ENCODE peak calls at places on chromosome 7, in six cellular contexts. One of them, this sample, is unnamed.

GRCh38 chr7:9082203-9082602 is 648.8 kb downstream of the NXPH1 start:
- DNase-seq in GM10248: no peak
- DNase-seq in neural crest cell: no peak
- DNase-seq in CD8-positive, alpha-beta T cell: no peak
- DNase-seq in B cell: no peak
- DNase-seq in BE2C: no peak
- DNase-seq in this sample: no peak

GRCh38 chr7:129748710-129749109 is 137.2 kb downstream of the NRF1 start:
- DNase-seq in GM10248: no peak
- DNase-seq in CD8-positive, alpha-beta T cell: no peak
- DNase-seq in neural crest cell: no peak
- DNase-seq in B cell: no peak
- DNase-seq in BE2C: no peak
- DNase-seq in this sample: no peak

GRCh38 chr7:6248581-6248980 is 23.8 kb downstream of the CYTH3 start:
- DNase-seq in B cell: no peak
- DNase-seq in BE2C: no peak
- DNase-seq in CD8-positive, alpha-beta T cell: no peak
- DNase-seq in GM10248: no peak
- DNase-seq in neural crest cell: no peak
- DNase-seq in this sample: no peak

GRCh38 chr7:6448943-6449543 is 1.3 kb upstream of the DAGLB start:
- DNase-seq in GM10248: no peak
- DNase-seq in neural crest cell: no peak
- DNase-seq in B cell: no peak
- DNase-seq in BE2C: no peak
- DNase-seq in CD8-positive, alpha-beta T cell: no peak
- DNase-seq in this sample: no peak

GRCh38 chr7:117229350-117229749 is 93.5 kb downstream of the WNT2 start:
- DNase-seq in B cell: no peak
- DNase-seq in GM10248: no peak
- DNase-seq in neural crest cell: no peak
- DNase-seq in BE2C: no peak
- DNase-seq in CD8-positive, alpha-beta T cell: no peak
- DNase-seq in this sample: no peak

GRCh38 chr7:44387427-44387826 is 62.0 kb upstream of the CAMK2B start:
- DNase-seq in CD8-positive, alpha-beta T cell: no peak
- DNase-seq in B cell: no peak
- DNase-seq in BE2C: no peak
- DNase-seq in neural crest cell: no peak
- DNase-seq in GM10248: no peak
- DNase-seq in this sample: no peak

GRCh38 chr7:114879554-114879953 is 42.3 kb upstream of the MDFIC start:
- DNase-seq in B cell: no peak
- DNase-seq in CD8-positive, alpha-beta T cell: no peak
- DNase-seq in BE2C: no peak
- DNase-seq in neural crest cell: no peak
- DNase-seq in GM10248: no peak
- DNase-seq in this sample: no peak

GRCh38 chr7:11192506-11192905 is 218.8 kb downstream of the PHF14 start:
- DNase-seq in B cell: no peak
- DNase-seq in neural crest cell: no peak
- DNase-seq in GM10248: no peak
- DNase-seq in BE2C: no peak
- DNase-seq in CD8-positive, alpha-beta T cell: no peak
- DNase-seq in this sample: no peak

GRCh38 chr7:503575-504111 is 16.0 kb downstream of the PDGFA start:
- DNase-seq in GM10248: no peak
- DNase-seq in BE2C: no peak
- DNase-seq in neural crest cell: no peak
- DNase-seq in CD8-positive, alpha-beta T cell: no peak
- DNase-seq in B cell: no peak
- DNase-seq in this sample: no peak

GRCh38 chr7:46170021-46170420 is 248.9 kb upstream of the IGFBP3 start:
- DNase-seq in CD8-positive, alpha-beta T cell: no peak
- DNase-seq in neural crest cell: no peak
- DNase-seq in B cell: no peak
- DNase-seq in GM10248: no peak
- DNase-seq in BE2C: no peak
- DNase-seq in this sample: no peak

GRCh38 chr7:128672927-128673517 is 930 bp downstream of the GARIN1A start:
- DNase-seq in CD8-positive, alpha-beta T cell: no peak
- DNase-seq in B cell: no peak
- DNase-seq in neural crest cell: peak
- DNase-seq in BE2C: peak
- DNase-seq in GM10248: peak
- DNase-seq in this sample: peak

GRCh38 chr7:36967387-36967786 is 243.1 kb upstream of the AOAH start:
- DNase-seq in BE2C: peak
- DNase-seq in B cell: no peak
- DNase-seq in neural crest cell: peak
- DNase-seq in CD8-positive, alpha-beta T cell: no peak
- DNase-seq in GM10248: peak
- DNase-seq in this sample: peak

GRCh38 chr7:77239471-77239870 is 39.9 kb upstream of the FGL2 start:
- DNase-seq in BE2C: no peak
- DNase-seq in CD8-positive, alpha-beta T cell: no peak
- DNase-seq in GM10248: no peak
- DNase-seq in B cell: no peak
- DNase-seq in neural crest cell: no peak
- DNase-seq in this sample: no peak

GRCh38 chr7:44740040-44740439 is 8.6 kb upstream of the ZMIZ2 start:
- DNase-seq in GM10248: no peak
- DNase-seq in CD8-positive, alpha-beta T cell: no peak
- DNase-seq in neural crest cell: no peak
- DNase-seq in BE2C: no peak
- DNase-seq in B cell: no peak
- DNase-seq in this sample: no peak

GRCh38 chr7:26664735-26665420 is 199.5 kb downstream of the SKAP2 start:
- DNase-seq in GM10248: no peak
- DNase-seq in BE2C: no peak
- DNase-seq in B cell: peak
- DNase-seq in CD8-positive, alpha-beta T cell: no peak
- DNase-seq in neural crest cell: no peak
- DNase-seq in this sample: no peak

GRCh38 chr7:81499262-81500116 is 270.4 kb downstream of the HGF start:
- DNase-seq in BE2C: peak
- DNase-seq in neural crest cell: no peak
- DNase-seq in B cell: no peak
- DNase-seq in CD8-positive, alpha-beta T cell: no peak
- DNase-seq in GM10248: peak
- DNase-seq in this sample: peak

GRCh38 chr7:32072397-32072796 is 2.2 kb upstream of the PDE1C start:
- DNase-seq in CD8-positive, alpha-beta T cell: no peak
- DNase-seq in B cell: no peak
- DNase-seq in GM10248: no peak
- DNase-seq in BE2C: no peak
- DNase-seq in neural crest cell: no peak
- DNase-seq in this sample: no peak

GRCh38 chr7:64887756-64888508 is 15.1 kb upstream of the ZNF273 start:
- DNase-seq in B cell: no peak
- DNase-seq in GM10248: no peak
- DNase-seq in BE2C: no peak
- DNase-seq in CD8-positive, alpha-beta T cell: no peak
- DNase-seq in neural crest cell: peak
- DNase-seq in this sample: peak

GRCh38 chr7:157643525-157643970 is 306.7 kb downstream of the DNAJB6 start:
- DNase-seq in neural crest cell: no peak
- DNase-seq in CD8-positive, alpha-beta T cell: no peak
- DNase-seq in GM10248: no peak
- DNase-seq in B cell: no peak
- DNase-seq in BE2C: no peak
- DNase-seq in this sample: no peak

GRCh38 chr7:47672267-47672920 is 90.5 kb upstream of the TNS3 start:
- DNase-seq in BE2C: no peak
- DNase-seq in B cell: peak
- DNase-seq in neural crest cell: no peak
- DNase-seq in GM10248: no peak
- DNase-seq in CD8-positive, alpha-beta T cell: no peak
- DNase-seq in this sample: no peak

GRCh38 chr7:47671358-47671757 is 89.4 kb upstream of the TNS3 start:
- DNase-seq in neural crest cell: no peak
- DNase-seq in B cell: no peak
- DNase-seq in BE2C: no peak
- DNase-seq in GM10248: no peak
- DNase-seq in CD8-positive, alpha-beta T cell: no peak
- DNase-seq in this sample: no peak

GRCh38 chr7:47670738-47671137 is 88.8 kb upstream of the TNS3 start:
- DNase-seq in BE2C: no peak
- DNase-seq in B cell: peak
- DNase-seq in CD8-positive, alpha-beta T cell: no peak
- DNase-seq in neural crest cell: no peak
- DNase-seq in GM10248: peak
- DNase-seq in this sample: peak

GRCh38 chr7:47666164-47666862 is 84.4 kb upstream of the TNS3 start:
- DNase-seq in CD8-positive, alpha-beta T cell: no peak
- DNase-seq in B cell: no peak
- DNase-seq in GM10248: no peak
- DNase-seq in neural crest cell: no peak
- DNase-seq in BE2C: no peak
- DNase-seq in this sample: no peak

DNA sequence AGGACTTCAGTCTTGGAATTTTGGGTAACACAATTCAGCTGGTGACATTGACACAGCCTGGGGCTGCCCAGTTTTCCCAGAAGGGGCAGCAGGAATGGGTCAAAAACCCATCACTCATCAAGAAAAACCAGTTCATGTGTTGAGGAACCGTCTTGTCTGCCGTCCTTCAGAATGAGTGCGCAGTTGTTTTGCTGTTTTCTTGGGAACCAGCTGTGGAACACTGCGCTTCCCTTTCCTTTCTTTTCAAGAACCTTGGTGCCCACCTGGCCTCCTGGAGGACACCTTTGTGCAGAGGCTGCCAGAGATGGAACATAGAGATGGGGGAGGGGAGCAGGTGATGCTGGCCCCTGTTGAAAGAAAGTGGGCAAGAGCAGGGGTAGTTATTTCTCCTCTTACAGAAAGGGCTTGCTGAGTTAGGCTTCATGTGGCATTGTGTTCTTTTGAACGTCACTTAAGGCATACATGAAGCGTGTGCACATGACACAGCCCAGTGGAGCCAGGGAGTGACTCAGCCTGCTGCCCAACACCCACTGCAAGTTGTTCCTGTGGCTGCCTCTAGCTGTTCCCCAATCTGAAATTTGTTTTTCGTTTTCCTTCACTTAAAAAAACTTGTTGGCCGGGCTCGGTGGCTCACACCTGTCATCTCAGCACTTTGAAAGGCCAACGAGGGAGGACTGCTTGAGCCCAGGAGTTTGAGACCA is 87.4 kb upstream of the TNS3 start:
- DNase-seq in CD8-positive, alpha-beta T cell: no peak
- DNase-seq in B cell: peak
- DNase-seq in GM10248: peak
- DNase-seq in neural crest cell: no peak
- DNase-seq in BE2C: no peak
- DNase-seq in this sample: peak
- TF ChIP-seq CTCF in CD8-positive, alpha-beta T cell: no peak
- TF ChIP-seq CTCF in B cell: no peak
- TF ChIP-seq CTCF in GM10248: no peak
- TF ChIP-seq CTCF in neural crest cell: no peak
- TF ChIP-seq CTCF in BE2C: no peak
- TF ChIP-seq CTCF in this sample: no peak

DNA sequence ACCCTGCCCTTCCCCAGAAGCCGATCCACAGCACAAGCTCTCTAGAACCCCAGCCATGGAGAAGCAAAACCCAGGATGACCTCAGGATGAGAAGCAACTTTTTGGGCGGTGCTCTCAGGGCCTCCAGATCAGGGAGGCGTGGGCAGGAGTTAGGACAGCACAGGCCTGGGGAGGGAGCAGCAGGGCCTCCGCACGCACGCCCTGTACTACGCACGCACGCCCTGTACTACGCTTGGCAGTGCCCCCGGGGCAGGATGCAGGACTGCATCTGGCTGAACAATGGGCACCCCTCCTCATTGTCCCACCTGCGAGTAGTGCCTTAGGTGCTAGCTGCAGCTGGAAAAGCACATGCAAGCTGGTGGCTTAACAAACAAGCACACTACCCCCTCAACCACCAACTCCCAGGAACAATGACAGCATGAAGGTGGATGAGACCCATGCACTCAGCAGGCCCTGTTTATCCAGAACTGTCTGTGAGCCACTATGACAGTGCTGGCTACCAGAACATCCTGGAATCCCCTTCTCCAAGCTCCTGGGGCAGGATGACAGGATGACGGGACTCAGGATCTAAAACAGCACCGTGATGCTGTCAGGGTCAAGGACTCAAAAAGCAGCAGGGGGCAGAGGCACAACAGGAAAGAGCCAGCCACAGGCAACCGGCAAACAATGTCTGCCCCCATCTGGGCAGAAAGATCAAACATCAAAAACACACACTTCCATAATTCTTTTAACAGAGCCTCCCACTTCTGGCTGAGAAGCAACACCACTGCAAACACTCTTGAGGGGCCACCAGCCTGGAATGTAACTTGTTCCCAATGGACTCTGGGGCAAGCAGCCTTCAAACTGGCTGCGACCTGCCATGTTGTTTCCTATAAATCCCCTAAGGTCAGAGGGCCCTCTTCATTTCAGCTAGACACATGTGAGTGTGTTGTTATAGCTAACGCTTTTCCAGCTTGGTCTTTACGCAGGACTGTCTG is 11.7 kb downstream of the PODXL start:
- DNase-seq in GM10248: no peak
- DNase-seq in BE2C: peak
- DNase-seq in neural crest cell: no peak
- DNase-seq in CD8-positive, alpha-beta T cell: no peak
- DNase-seq in B cell: no peak
- DNase-seq in this sample: peak
- TF ChIP-seq CTCF in GM10248: no peak
- TF ChIP-seq CTCF in BE2C: peak
- TF ChIP-seq CTCF in neural crest cell: peak
- TF ChIP-seq CTCF in CD8-positive, alpha-beta T cell: no peak
- TF ChIP-seq CTCF in B cell: peak
- TF ChIP-seq CTCF in this sample: peak

GRCh38 chr7:141640239-141640840 is 61.6 kb downstream of the DENND11 start:
- DNase-seq in CD8-positive, alpha-beta T cell: no peak
- DNase-seq in neural crest cell: no peak
- DNase-seq in B cell: no peak
- DNase-seq in BE2C: no peak
- DNase-seq in GM10248: no peak
- DNase-seq in this sample: no peak
- TF ChIP-seq CTCF in CD8-positive, alpha-beta T cell: no peak
- TF ChIP-seq CTCF in neural crest cell: no peak
- TF ChIP-seq CTCF in B cell: no peak
- TF ChIP-seq CTCF in BE2C: no peak
- TF ChIP-seq CTCF in GM10248: no peak
- TF ChIP-seq CTCF in this sample: no peak

DNA sequence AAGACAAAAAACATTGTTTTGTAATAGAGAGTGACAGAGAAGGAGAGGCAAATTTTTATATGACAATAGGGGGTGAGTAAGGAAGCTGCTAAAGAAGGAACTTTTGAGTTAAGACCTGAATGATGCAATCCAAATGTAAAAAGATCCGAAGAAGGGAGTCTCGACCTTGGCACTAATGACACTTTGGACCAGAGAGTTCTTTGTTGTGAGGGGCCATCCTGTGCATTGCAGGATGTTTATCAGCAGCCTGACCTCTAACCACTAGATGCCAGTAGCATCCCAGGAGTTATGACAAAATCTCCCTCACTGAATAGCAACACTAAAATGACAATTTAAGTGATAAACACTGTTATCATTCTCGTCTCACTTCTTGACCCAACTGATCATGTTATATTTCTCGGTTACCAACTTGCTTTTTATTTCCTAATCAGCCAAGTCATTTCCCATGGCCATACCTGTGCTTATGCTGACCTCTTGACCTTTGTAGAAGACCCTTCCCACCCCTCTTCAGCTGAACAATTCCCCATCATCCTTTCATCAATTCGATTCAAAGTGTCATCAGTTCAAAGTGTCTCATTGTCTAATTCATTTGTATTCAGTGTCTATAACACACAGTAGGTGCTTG is 30.0 kb downstream of the DGKI start:
- DNase-seq in CD8-positive, alpha-beta T cell: no peak
- DNase-seq in neural crest cell: no peak
- DNase-seq in BE2C: no peak
- DNase-seq in B cell: no peak
- DNase-seq in GM10248: no peak
- DNase-seq in this sample: no peak
- TF ChIP-seq CTCF in CD8-positive, alpha-beta T cell: no peak
- TF ChIP-seq CTCF in neural crest cell: peak
- TF ChIP-seq CTCF in BE2C: peak
- TF ChIP-seq CTCF in B cell: no peak
- TF ChIP-seq CTCF in GM10248: peak
- TF ChIP-seq CTCF in this sample: peak

This sample was measured in GM13976.